ENCODE peak calls at places on chromosomes 2 and 18, in nine cellular contexts. W is IMR-90, K is transverse colon, H is mesothelial cell of epicardium, B is AG09319, N is AG10803, U is GM10248, M is hepatocyte, Z is progenitor cell of endocrine pancreas. L is an unnamed sample.

GRCh38 chr2:127857494-127857818 is 499 bp downstream of the POLR2D start:
- DNase-seq in W (no peak), K (no peak), H (peak), B (no peak), N (no peak), U (peak), M (peak), Z (no peak), L (no peak)

GRCh38 chr2:8994386-8994785 is 9.1 kb downstream of the MBOAT2 start:
- DNase-seq in W (no peak), K (no peak), H (no peak), B (no peak), N (no peak), U (no peak), M (no peak), Z (no peak), L (no peak)

GRCh38 chr2:110770308-110770695 is 37.9 kb downstream of the ACOXL start:
- DNase-seq in W (no peak), K (no peak), H (no peak), B (no peak), N (no peak), U (no peak), M (no peak), Z (no peak), L (no peak)

GRCh38 chr2:95728878-95729511 is 137.2 kb downstream of the TRIM43 start:
- DNase-seq in W (peak), K (peak), H (peak), B (peak), N (peak), U (peak), M (no peak), Z (peak), L (peak)

GRCh38 chr18:49853011-49853410 is 39.7 kb upstream of the ACAA2 start:
- DNase-seq in W (no peak), K (no peak), H (no peak), B (no peak), N (no peak), U (no peak), M (no peak), Z (no peak), L (no peak)

GRCh38 chr2:234951386-234952269 is at the start of gene SH3BP4:
- DNase-seq in W (peak), K (peak), H (peak), B (peak), N (peak), U (no peak), M (peak), Z (peak), L (peak)

GRCh38 chr2:55530539-55531081 is 11.1 kb downstream of the CFAP36 start:
- DNase-seq in W (no peak), K (no peak), H (no peak), B (no peak), N (no peak), U (no peak), M (no peak), Z (no peak), L (no peak)

GRCh38 chr2:74416721-74417120 is 4.7 kb downstream of the C2orf81 start:
- DNase-seq in W (no peak), K (no peak), H (no peak), B (no peak), N (no peak), U (no peak), M (no peak), Z (no peak), L (peak)

GRCh38 chr2:196168181-196168580 is 3.2 kb downstream of the STK17B start:
- DNase-seq in W (peak), K (no peak), H (no peak), B (no peak), N (no peak), U (no peak), M (no peak), Z (no peak), L (no peak)

GRCh38 chr2:11152591-11152990 is 2.7 kb upstream of the SLC66A3 start:
- DNase-seq in W (no peak), K (no peak), H (no peak), B (no peak), N (no peak), U (no peak), M (no peak), Z (no peak), L (no peak)

GRCh38 chr18:79681484-79682387 is 2.1 kb downstream of the CTDP1 start:
- DNase-seq in W (no peak), K (peak), H (no peak), B (no peak), N (no peak), U (no peak), M (no peak), Z (no peak), L (no peak)

GRCh38 chr2:46377287-46377605 is 80.0 kb downstream of the EPAS1 start:
- DNase-seq in W (no peak), K (no peak), H (no peak), B (no peak), N (no peak), U (no peak), M (no peak), Z (no peak), L (no peak)

GRCh38 chr2:113183264-113183663 is 9.5 kb downstream of the PSD4 start:
- DNase-seq in W (no peak), K (no peak), H (no peak), B (no peak), N (no peak), U (no peak), M (no peak), Z (no peak), L (no peak)

GRCh38 chr2:73982140-73982617 is 2.5 kb upstream of the TET3 start:
- DNase-seq in W (peak), K (peak), H (no peak), B (no peak), N (peak), U (no peak), M (peak), Z (no peak), L (no peak)

GRCh38 chr2:157672129-157672528 is 43.5 kb upstream of the ACVR1C start:
- DNase-seq in W (no peak), K (no peak), H (no peak), B (no peak), N (no peak), U (no peak), M (no peak), Z (no peak), L (no peak)

DNA sequence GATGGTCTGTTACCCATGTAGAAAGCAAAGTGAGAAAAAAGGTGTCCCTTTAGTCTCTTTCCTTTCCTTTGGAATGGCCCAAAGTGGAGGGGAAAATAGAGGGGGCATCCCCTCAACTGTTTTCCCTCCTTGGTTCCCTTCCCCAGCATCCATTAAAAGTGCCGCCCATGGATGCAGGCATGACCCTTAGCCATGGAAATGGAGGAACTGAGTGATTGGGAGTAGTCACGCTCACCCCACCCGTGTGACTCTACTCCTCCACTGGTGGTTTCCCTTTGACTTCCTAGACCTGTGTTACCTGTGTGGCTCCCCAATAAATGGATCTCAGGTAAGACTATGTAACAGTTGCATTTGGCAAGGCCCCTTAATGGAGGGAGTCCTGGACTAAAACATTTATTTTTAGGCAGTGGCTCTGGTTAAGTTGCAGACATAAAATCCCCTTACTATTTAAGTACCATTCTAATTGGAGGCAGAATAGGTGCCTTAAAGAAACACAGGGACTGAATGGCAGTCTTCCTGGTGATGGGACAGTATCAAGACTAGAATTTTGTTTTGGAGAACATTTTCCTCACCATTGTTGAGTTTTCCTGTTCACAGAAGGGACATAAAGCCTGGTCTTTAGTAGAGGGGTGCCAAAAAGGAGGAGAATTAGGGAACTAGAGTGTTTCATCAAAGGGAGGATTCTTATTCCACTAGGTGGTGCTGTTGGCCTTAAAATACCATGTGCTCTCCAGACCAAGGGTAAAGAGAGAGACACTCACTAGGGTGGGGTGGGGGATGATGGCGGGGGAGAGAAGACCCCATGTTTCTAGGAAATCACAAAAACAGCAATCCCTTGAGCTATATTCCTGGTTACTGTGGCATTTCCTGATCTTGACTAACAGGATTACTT is 25.7 kb upstream of the PLA2R1 start:
- DNase-seq in W (peak), K (no peak), H (no peak), B (no peak), N (peak), U (no peak), M (no peak), Z (no peak), L (no peak)
- TF ChIP-seq CTCF in W (peak), K (peak), H (no peak), B (peak), N (peak), U (peak), M (no peak), Z (no peak), L (no peak)

GRCh38 chr2:200397785-200398184 is 91.3 kb downstream of the SPATS2L start:
- DNase-seq in W (peak), K (no peak), H (no peak), B (no peak), N (no peak), U (no peak), M (no peak), Z (no peak), L (no peak)
- TF ChIP-seq CTCF in W (no peak), K (no peak), H (no peak), B (no peak), N (no peak), U (no peak), M (no peak), Z (no peak), L (no peak)

GRCh38 chr2:211898697-211899096 is 639.9 kb downstream of the ERBB4 start:
- DNase-seq in W (no peak), K (no peak), H (no peak), B (no peak), N (no peak), U (no peak), M (no peak), Z (no peak), L (no peak)

GRCh38 chr2:211900518-211900917 is 638.1 kb downstream of the ERBB4 start:
- DNase-seq in W (no peak), K (no peak), H (no peak), B (no peak), N (no peak), U (no peak), M (no peak), Z (no peak), L (no peak)

GRCh38 chr2:211901226-211901625 is 637.4 kb downstream of the ERBB4 start:
- DNase-seq in W (no peak), K (no peak), H (no peak), B (no peak), N (no peak), U (no peak), M (no peak), Z (no peak), L (no peak)

GRCh38 chr2:211899871-211900482 is 638.6 kb downstream of the ERBB4 start:
- DNase-seq in W (no peak), K (no peak), H (no peak), B (no peak), N (no peak), U (no peak), M (no peak), Z (no peak), L (no peak)
- TF ChIP-seq CTCF in W (no peak), K (no peak), H (no peak), B (no peak), N (no peak), U (no peak), M (no peak), Z (no peak), L (no peak)

GRCh38 chr2:218897394-218898108 is 16.9 kb downstream of the WNT10A start:
- DNase-seq in W (no peak), K (no peak), H (no peak), B (no peak), N (no peak), U (no peak), M (no peak), Z (no peak), L (no peak)

GRCh38 chr2:218895326-218895725 is 14.7 kb downstream of the WNT10A start:
- DNase-seq in W (no peak), K (no peak), H (no peak), B (no peak), N (no peak), U (no peak), M (peak), Z (no peak), L (no peak)

GRCh38 chr2:218898109-218898878 is 17.6 kb downstream of the WNT10A start:
- DNase-seq in W (peak), K (peak), H (peak), B (no peak), N (peak), U (peak), M (peak), Z (peak), L (peak)

GRCh38 chr2:218895758-218896500 is 15.3 kb downstream of the WNT10A start:
- DNase-seq in W (no peak), K (no peak), H (no peak), B (no peak), N (no peak), U (no peak), M (no peak), Z (no peak), L (no peak)

DNA sequence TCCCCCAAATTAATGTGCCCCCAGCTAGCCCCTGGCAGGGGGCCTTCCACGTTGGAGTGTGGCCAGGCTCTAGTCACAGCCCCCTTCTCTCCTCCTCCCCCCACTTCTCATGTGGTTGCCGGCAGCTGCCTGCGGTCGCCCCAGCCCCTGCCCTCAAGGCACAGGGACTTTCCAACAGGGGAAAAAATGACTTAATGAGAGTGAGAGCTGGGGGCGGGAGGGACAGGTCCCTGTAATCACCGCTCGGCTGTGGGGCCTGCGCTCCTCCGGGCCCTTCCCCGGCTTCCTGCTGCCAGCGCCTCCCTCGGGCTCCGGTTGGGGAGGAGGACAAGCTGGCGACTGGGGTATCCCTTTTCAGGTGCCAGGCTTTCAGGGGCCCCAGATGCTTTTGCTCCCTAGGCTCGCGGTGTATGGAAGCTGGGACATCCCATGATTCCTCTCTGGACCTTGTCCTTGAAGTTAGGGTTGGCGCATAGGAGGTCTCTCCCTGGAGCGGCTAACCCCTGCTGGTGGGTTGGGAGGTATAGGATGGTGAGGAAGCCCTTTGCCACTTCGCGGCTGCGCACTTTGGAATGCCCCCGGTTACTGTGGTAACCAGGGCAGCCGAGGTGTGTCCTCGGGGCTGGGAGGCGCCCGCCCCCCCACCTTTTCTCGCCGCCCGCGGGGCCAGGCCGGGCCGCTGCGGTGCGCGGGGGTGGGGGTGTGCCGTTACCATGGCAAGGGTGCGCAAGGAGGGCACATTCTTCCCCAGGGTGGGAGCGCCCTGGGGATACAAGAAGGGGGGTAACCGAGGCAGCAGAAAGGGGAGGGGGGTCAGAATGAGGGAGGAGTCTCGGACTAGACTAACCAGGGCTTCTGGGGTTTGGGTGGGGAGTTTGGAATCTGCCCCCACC is 16.1 kb downstream of the WNT10A start:
- DNase-seq in W (peak), K (peak), H (peak), B (no peak), N (no peak), U (peak), M (peak), Z (no peak), L (no peak)
- TF ChIP-seq CTCF in W (no peak), K (no peak), H (no peak), B (no peak), N (no peak), U (no peak), M (no peak), Z (peak), L (no peak)

DNA sequence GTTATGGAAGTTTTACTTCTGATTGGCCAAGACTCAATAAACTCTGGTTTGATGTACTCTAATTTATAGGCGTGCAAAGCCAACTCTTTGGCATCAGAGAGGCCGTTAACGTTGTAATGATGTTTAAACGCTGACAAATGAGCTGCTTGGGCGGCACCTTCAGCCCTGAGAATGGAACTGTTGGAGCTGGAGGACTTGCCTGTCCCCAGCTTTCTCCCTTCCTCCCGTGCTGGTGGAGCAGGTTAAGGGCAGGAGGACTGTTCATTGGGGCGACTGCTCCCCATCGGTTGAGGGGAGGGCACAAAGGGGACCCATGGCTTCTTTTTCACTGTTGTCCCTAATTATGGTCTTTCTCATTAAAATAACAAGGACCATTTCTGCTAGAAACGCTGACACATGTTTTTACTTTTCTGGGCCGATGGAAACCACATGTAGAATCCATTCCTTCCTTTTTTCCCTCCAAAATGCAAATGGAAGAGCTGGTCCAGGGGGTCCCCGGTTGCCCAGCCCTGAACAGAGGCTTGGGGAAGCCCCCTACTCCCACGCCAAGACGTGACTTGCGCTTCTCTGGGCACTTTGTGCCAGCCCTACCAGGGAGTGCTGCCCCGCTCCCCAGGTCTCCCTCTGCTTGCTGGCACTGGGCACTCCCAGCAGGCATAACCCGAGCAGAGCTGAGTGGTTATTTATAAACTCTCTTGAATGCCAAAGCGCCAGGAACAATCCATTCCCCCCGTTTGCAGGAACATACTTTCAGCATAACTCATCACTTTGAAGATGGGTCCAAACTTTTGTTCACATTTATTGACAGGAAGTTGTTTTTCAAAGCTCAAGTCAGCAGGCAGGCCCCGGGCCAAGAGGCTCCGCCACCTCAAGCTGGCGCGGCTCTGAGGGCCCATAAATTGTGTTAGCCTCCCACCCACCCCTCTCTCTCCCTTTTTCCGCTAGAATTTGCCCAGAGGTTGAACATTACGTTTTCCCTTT is 170.1 kb downstream of the ASB1 start:
- DNase-seq in W (peak), K (peak), H (no peak), B (peak), N (peak), U (no peak), M (peak), Z (no peak), L (no peak)
- TF ChIP-seq CTCF in W (no peak), K (no peak), H (no peak), B (no peak), N (no peak), U (no peak), M (no peak), Z (no peak), L (no peak)

DNA sequence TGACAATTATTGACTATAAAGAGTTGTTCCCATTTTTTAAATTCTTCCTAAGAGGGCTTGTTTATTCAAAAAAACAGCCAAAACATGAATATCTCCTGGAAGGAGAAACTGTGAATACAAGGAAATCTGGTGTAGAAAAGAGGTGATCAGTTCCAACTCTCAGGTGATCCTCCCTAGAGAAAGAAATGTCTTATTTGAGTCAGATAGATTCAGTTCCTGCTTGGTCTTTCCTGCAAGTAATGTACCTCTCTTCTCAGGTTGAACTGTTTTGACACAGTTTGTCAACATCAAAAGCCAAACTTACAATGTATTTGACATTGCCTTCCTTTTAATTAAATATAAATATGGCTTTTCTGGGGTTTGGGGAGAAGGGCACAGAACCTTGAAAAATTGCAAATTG is 567.4 kb downstream of the ARHGAP15 start:
- DNase-seq in W (no peak), K (no peak), H (no peak), B (no peak), N (no peak), U (peak), M (no peak), Z (no peak), L (no peak)
- TF ChIP-seq CTCF in W (no peak), K (no peak), H (no peak), B (no peak), N (no peak), U (no peak), M (no peak), Z (no peak), L (no peak)

GRCh38 chr2:118148809-118149208 is 60.5 kb downstream of the INSIG2 start:
- DNase-seq in W (no peak), K (no peak), H (no peak), B (peak), N (peak), U (no peak), M (no peak), Z (no peak), L (no peak)
- TF ChIP-seq CTCF in W (no peak), K (no peak), H (no peak), B (peak), N (peak), U (peak), M (no peak), Z (no peak), L (peak)

DNA sequence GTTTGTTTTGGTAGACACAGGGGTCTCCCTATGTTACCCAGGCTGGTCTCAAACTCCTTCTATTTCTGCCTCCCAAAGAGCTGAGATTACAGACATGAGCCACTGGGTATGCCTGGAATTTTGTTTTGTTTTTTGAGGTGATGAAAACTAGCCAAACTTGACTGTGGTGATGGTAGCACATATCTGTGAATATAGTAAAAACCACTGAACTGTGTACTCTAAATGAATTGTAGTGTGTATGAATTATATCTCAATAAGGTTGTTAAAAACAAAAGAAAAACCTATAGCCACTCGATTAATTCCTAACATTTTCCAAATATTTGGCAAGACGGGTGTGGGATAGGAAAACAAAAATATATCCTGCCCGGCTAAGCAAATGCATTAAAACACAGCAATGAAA is 1302.3 kb upstream of the CHAC2 start:
- DNase-seq in W (peak), K (no peak), H (no peak), B (no peak), N (no peak), U (no peak), M (no peak), Z (no peak), L (no peak)
- TF ChIP-seq CTCF in W (no peak), K (no peak), H (no peak), B (no peak), N (no peak), U (no peak), M (no peak), Z (no peak), L (no peak)